ENCODE peak calls at places on chromosomes 1 and 21, in eight cellular contexts. One of them, this sample, is unnamed.

GRCh38 chr1:203764105-203765028 is 616 bp upstream of the LAX1 start:
- DNase-seq in sigmoid colon: no peak
- DNase-seq in effector CD4-positive, alpha-beta T cell: no peak
- DNase-seq in HEK293T: no peak
- DNase-seq in Kasumi-1: no peak
- DNase-seq in GM06990: no peak
- DNase-seq in myocyte: no peak
- DNase-seq in head of caudate nucleus: no peak
- DNase-seq in this sample: no peak

GRCh38 chr1:85447000-85447943 is 17.7 kb downstream of the DDAH1 start:
- DNase-seq in sigmoid colon: no peak
- DNase-seq in effector CD4-positive, alpha-beta T cell: no peak
- DNase-seq in HEK293T: no peak
- DNase-seq in Kasumi-1: no peak
- DNase-seq in GM06990: no peak
- DNase-seq in myocyte: no peak
- DNase-seq in head of caudate nucleus: no peak
- DNase-seq in this sample: peak; percentile 57

GRCh38 chr1:24151175-24151533 is 8.2 kb upstream of the IL22RA1 start:
- DNase-seq in sigmoid colon: no peak
- DNase-seq in effector CD4-positive, alpha-beta T cell: no peak
- DNase-seq in HEK293T: no peak
- DNase-seq in Kasumi-1: no peak
- DNase-seq in GM06990: no peak
- DNase-seq in myocyte: no peak
- DNase-seq in head of caudate nucleus: no peak
- DNase-seq in this sample: no peak

GRCh38 chr1:66326867-66327266 is 207.1 kb upstream of the SGIP1 start:
- DNase-seq in sigmoid colon: no peak
- DNase-seq in effector CD4-positive, alpha-beta T cell: no peak
- DNase-seq in HEK293T: no peak
- DNase-seq in Kasumi-1: no peak
- DNase-seq in GM06990: no peak
- DNase-seq in myocyte: peak; percentile 23
- DNase-seq in head of caudate nucleus: no peak
- DNase-seq in this sample: no peak

GRCh38 chr1:43451701-43452532 is 1.8 kb downstream of the HYI start:
- DNase-seq in sigmoid colon: peak; percentile 64
- DNase-seq in effector CD4-positive, alpha-beta T cell: no peak
- DNase-seq in HEK293T: no peak
- DNase-seq in Kasumi-1: no peak
- DNase-seq in GM06990: no peak
- DNase-seq in myocyte: no peak
- DNase-seq in head of caudate nucleus: no peak
- DNase-seq in this sample: no peak

GRCh38 chr1:155077758-155078495 is 710 bp upstream of the EFNA3 start:
- DNase-seq in sigmoid colon: peak; percentile 61
- DNase-seq in effector CD4-positive, alpha-beta T cell: no peak
- DNase-seq in HEK293T: no peak
- DNase-seq in Kasumi-1: no peak
- DNase-seq in GM06990: no peak
- DNase-seq in myocyte: no peak
- DNase-seq in head of caudate nucleus: no peak
- DNase-seq in this sample: no peak

GRCh38 chr1:214012418-214012817 is 24.6 kb downstream of the PROX1 start:
- DNase-seq in sigmoid colon: no peak
- DNase-seq in effector CD4-positive, alpha-beta T cell: no peak
- DNase-seq in HEK293T: no peak
- DNase-seq in Kasumi-1: no peak
- DNase-seq in GM06990: no peak
- DNase-seq in myocyte: no peak
- DNase-seq in head of caudate nucleus: no peak
- DNase-seq in this sample: no peak

GRCh38 chr21:35084869-35085268 is 35.8 kb upstream of the RUNX1 start:
- DNase-seq in sigmoid colon: no peak
- DNase-seq in effector CD4-positive, alpha-beta T cell: no peak
- DNase-seq in HEK293T: no peak
- DNase-seq in Kasumi-1: no peak
- DNase-seq in GM06990: no peak
- DNase-seq in myocyte: peak; percentile 71
- DNase-seq in head of caudate nucleus: no peak
- DNase-seq in this sample: peak; percentile 91

GRCh38 chr1:168442931-168443330 is 100.9 kb downstream of the XCL2 start:
- DNase-seq in sigmoid colon: no peak
- DNase-seq in effector CD4-positive, alpha-beta T cell: no peak
- DNase-seq in HEK293T: no peak
- DNase-seq in Kasumi-1: no peak
- DNase-seq in GM06990: no peak
- DNase-seq in myocyte: peak; percentile 13
- DNase-seq in head of caudate nucleus: no peak
- DNase-seq in this sample: no peak

GRCh38 chr1:28148880-28149195 is 27.7 kb downstream of the PTAFR start:
- DNase-seq in sigmoid colon: no peak
- DNase-seq in effector CD4-positive, alpha-beta T cell: no peak
- DNase-seq in HEK293T: no peak
- DNase-seq in Kasumi-1: no peak
- DNase-seq in GM06990: no peak
- DNase-seq in myocyte: no peak
- DNase-seq in head of caudate nucleus: no peak
- DNase-seq in this sample: no peak